ENCODE peak calls at places on chromosomes 7 and 10, in six cellular contexts. J is CD4-positive, alpha-beta T cell; O is left ventricle myocardium inferior; L is colonic mucosa; F is cardiac muscle cell; Q is SJSA1. R is an unnamed sample.

GRCh38 chr7:56447864-56448693 is 331.9 kb upstream of the NUPR2 start:
- DNase-seq in F (no peak), L (no peak), J (no peak), Q (no peak), O (peak), R (no peak)

GRCh38 chr7:77674878-77675277 is 21.4 kb upstream of the RSBN1L start:
- DNase-seq in O (no peak), J (no peak), L (peak), F (peak), Q (no peak), R (peak)

GRCh38 chr10:93841930-93842329 is 51.8 kb upstream of the SLC35G1 start:
- DNase-seq in F (no peak), L (no peak), J (no peak), Q (no peak), O (no peak), R (no peak)

GRCh38 chr10:624605-625334 is 64.7 kb downstream of the DIP2C start:
- DNase-seq in O (peak), Q (peak), J (no peak), L (peak), F (peak), R (no peak)

GRCh38 chr7:3234851-3235250 is 66.2 kb upstream of the SDK1 start:
- DNase-seq in J (no peak), Q (no peak), O (no peak), F (no peak), L (no peak), R (no peak)

GRCh38 chr7:100348805-100349204 is 9.1 kb upstream of the PILRB start:
- DNase-seq in Q (no peak), F (no peak), J (no peak), L (no peak), O (no peak), R (no peak)

GRCh38 chr10:86579883-86580548 is 58.4 kb upstream of the WAPL start:
- DNase-seq in O (no peak), J (no peak), L (no peak), F (no peak), Q (no peak), R (no peak)

GRCh38 chr7:155456772-155457543 is 971 bp upstream of the EN2 start:
- DNase-seq in J (no peak), Q (no peak), L (peak), O (peak), F (peak), R (peak)

GRCh38 chr10:43958964-43959363 is 310.3 kb upstream of the ZNF32 start:
- DNase-seq in L (peak), F (no peak), O (no peak), Q (no peak), J (no peak), R (no peak)

GRCh38 chr7:159035571-159036073 is 109.0 kb downstream of the VIPR2 start:
- DNase-seq in F (no peak), O (no peak), Q (no peak), L (no peak), J (no peak), R (no peak)

GRCh38 chr7:138512092-138512858 is 52.2 kb downstream of the TRIM24 start:
- DNase-seq in Q (no peak), J (no peak), O (no peak), L (no peak), F (no peak), R (no peak)
- H3K27ac ChIP-seq in Q (no peak), J (no peak), O (no peak), L (no peak), F (no peak), R (no peak)

GRCh38 chr10:87671416-87671815 is 11.7 kb downstream of the PAPSS2 start:
- DNase-seq in J (no peak), L (no peak), O (no peak), F (no peak), Q (no peak), R (no peak)
- H3K27ac ChIP-seq in J (no peak), L (no peak), O (no peak), F (no peak), Q (no peak), R (no peak)

DNA sequence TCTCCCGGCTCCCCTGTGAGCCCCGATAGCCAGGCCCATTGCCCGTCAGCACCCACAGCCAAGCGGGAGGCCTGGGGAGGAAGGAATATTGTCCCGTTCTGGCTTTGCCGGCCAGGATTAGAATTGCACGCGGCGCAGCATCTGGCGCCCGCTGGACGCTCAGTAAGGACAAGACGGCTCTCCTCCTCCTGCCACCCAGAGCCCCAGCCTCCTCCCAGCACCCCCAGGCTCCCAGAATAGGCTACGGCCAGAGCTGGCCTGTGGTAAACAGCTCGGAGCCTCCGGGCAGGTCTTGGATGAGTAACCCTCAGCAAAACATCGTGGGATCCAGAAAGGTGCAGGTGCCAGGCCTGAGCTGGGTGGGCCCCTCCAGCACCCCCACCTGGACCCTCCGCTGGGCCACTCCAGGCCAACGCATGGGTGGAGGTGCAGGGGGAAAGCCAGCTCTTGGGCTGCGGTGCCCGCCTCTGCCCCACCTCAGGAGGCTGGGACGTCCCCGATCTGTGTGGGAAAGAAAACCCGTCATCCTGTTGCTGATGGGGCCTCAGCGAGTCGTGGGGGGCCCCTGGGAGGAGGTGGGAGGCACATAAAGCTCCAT is 5.8 kb upstream of the FAM20C start:
- DNase-seq in L (no peak), Q (no peak), F (no peak), J (no peak), O (no peak), R (no peak)
- H3K27ac ChIP-seq in L (no peak), Q (no peak), F (no peak), J (no peak), O (no peak), R (no peak)

GRCh38 chr7:107948645-107949442 is 54.1 kb downstream of the LAMB1 start:
- DNase-seq in Q (no peak), L (no peak), J (no peak), F (peak), O (no peak), R (peak)
- H3K27ac ChIP-seq in Q (peak), L (no peak), J (no peak), F (no peak), O (peak), R (no peak)

DNA sequence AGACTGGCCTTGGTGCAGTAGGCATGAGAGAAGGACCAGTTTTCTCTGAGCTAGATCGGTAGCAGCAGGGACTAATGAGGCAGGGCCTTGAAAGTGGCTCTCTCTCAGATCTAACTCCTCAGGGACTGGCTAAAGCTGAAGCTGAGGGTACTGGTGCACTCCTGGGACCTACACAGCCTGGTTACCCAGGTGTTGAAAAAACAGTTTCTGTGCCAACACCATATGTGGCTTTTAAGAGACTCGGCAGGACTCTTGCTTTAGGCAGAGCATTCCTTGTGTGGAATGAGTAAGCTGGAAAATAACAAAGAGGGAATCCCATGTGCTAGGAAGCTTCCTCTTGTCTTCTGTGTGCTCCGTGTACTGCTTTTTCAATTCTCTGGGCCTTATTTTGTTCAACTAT is 186.3 kb upstream of the KAT6B start:
- DNase-seq in F (no peak), Q (no peak), J (no peak), L (no peak), O (no peak), R (no peak)
- H3K27ac ChIP-seq in F (peak), Q (no peak), J (no peak), L (no peak), O (no peak), R (no peak)

GRCh38 chr7:116554911-116555310 is 30.1 kb downstream of the CAV1 start:
- DNase-seq in J (no peak), O (no peak), F (no peak), Q (no peak), L (no peak), R (no peak)
- H3K27ac ChIP-seq in J (no peak), O (peak), F (no peak), Q (no peak), L (no peak), R (no peak)